ENCODE peak calls at places on chromosomes 6 and 20, in five cellular contexts. U, H, Y, R and O are unnamed samples.
A peak's percentile ranks its signal among the peaks of the same experiment; 100 is the strongest.

GRCh38 chr20:34561661-34562060 is 3.1 kb downstream of the MAP1LC3A start:
- DNase-seq in Y (no peak), R (no peak), U (no peak), H (no peak), O (no peak)

GRCh38 chr6:140909156-140909555 is 1223.6 kb upstream of the GJE1 start:
- DNase-seq in R (peak; percentile 49), H (no peak), Y (no peak), U (no peak), O (peak; percentile 41)

GRCh38 chr6:121652726-121653623 is 217.5 kb downstream of the GJA1 start:
- DNase-seq in R (peak; percentile 68), H (no peak), U (peak; percentile 82), Y (no peak), O (no peak)

GRCh38 chr6:68333444-68333843 is 301.6 kb upstream of the ADGRB3 start:
- DNase-seq in U (no peak), Y (no peak), H (no peak), R (no peak), O (peak; percentile 28)

GRCh38 chr6:28922841-28923317 is 906 bp downstream of the TRIM27 start:
- DNase-seq in R (no peak), U (peak; percentile 40), Y (peak; percentile 65), H (no peak), O (no peak)

GRCh38 chr6:164331026-164331425 is 916.5 kb downstream of the QKI start:
- DNase-seq in Y (no peak), H (no peak), U (peak; percentile 15), R (no peak), O (no peak)

GRCh38 chr6:33886673-33887144 is 82.9 kb upstream of the MLN start:
- DNase-seq in Y (no peak), H (peak; percentile 63), U (peak; percentile 64), R (no peak), O (no peak)

GRCh38 chr20:47164076-47164634 is 192.3 kb downstream of the ZMYND8 start:
- DNase-seq in H (no peak), U (no peak), Y (no peak), R (no peak), O (no peak)

GRCh38 chr6:32716396-32716795 is 24.8 kb upstream of the HLA-DQA2 start:
- DNase-seq in U (no peak), R (no peak), H (no peak), Y (no peak), O (no peak)

GRCh38 chr6:24991748-24992467 is 56.1 kb upstream of the RIPOR2 start:
- DNase-seq in R (no peak), U (peak; percentile 55), H (no peak), Y (peak; percentile 73), O (no peak)

GRCh38 chr6:14393910-14394309 is 276.3 kb downstream of the CD83 start:
- DNase-seq in Y (no peak), R (no peak), U (no peak), H (no peak), O (no peak)

GRCh38 chr6:33207569-33208088 is 671 bp upstream of the RING1 start:
- DNase-seq in Y (no peak), H (peak; percentile 59), U (peak; percentile 52), R (no peak), O (no peak)

GRCh38 chr6:48290595-48290994 is 179.6 kb upstream of the PTCHD4 start:
- DNase-seq in H (no peak), U (no peak), Y (no peak), R (no peak), O (no peak)

GRCh38 chr6:31970604-31971271 is 1.2 kb downstream of the DXO start:
- DNase-seq in H (no peak), R (no peak), U (no peak), Y (peak; percentile 34), O (no peak)

GRCh38 chr20:8301655-8302054 is 169.6 kb downstream of the PLCB1 start:
- DNase-seq in U (no peak), Y (no peak), H (no peak), R (no peak), O (peak; percentile 89)

GRCh38 chr6:138991206-138991605 is 3.2 kb upstream of the REPS1 start:
- DNase-seq in U (no peak), Y (no peak), H (no peak), R (no peak), O (no peak)

GRCh38 chr6:157070403-157071107 is 252.8 kb downstream of the TMEM242 start:
- DNase-seq in Y (no peak), R (no peak), U (no peak), H (no peak), O (peak; percentile 59)

GRCh38 chr20:46348231-46348803 is 40.0 kb upstream of the CDH22 start:
- DNase-seq in Y (no peak), U (no peak), R (no peak), H (no peak), O (no peak)

GRCh38 chr6:27239258-27239657 is 8.2 kb upstream of the PRSS16 start:
- DNase-seq in Y (no peak), U (no peak), H (no peak), R (no peak), O (no peak)

GRCh38 chr20:34268145-34268544 is 26.9 kb downstream of the ASIP start:
- DNase-seq in H (no peak), U (no peak), R (no peak), Y (no peak), O (no peak)